ENCODE peak calls at places on chromosomes 6 and 20, in five cellular contexts. One of them, this sample, is unnamed.

GRCh38 chr6:12570461-12571030 is 146.0 kb upstream of the PHACTR1 start:
- DNase-seq in mucosa of descending colon: no peak
- DNase-seq in left lung: no peak
- DNase-seq in nephron progenitor cell: no peak
- DNase-seq in progenitor cell of endocrine pancreas: no peak
- DNase-seq in this sample: no peak

GRCh38 chr6:55293116-55293515 is 34.2 kb upstream of the GFRAL start:
- DNase-seq in mucosa of descending colon: no peak
- DNase-seq in nephron progenitor cell: no peak
- DNase-seq in progenitor cell of endocrine pancreas: no peak
- DNase-seq in left lung: no peak
- DNase-seq in this sample: no peak

GRCh38 chr6:145755682-145756081 is 20.4 kb upstream of the EPM2A start:
- DNase-seq in left lung: no peak
- DNase-seq in nephron progenitor cell: no peak
- DNase-seq in progenitor cell of endocrine pancreas: no peak
- DNase-seq in mucosa of descending colon: no peak
- DNase-seq in this sample: no peak

GRCh38 chr6:3759656-3760245 is 8.2 kb upstream of the PXDC1 start:
- DNase-seq in mucosa of descending colon: no peak
- DNase-seq in left lung: no peak
- DNase-seq in nephron progenitor cell: no peak
- DNase-seq in progenitor cell of endocrine pancreas: no peak
- DNase-seq in this sample: no peak

GRCh38 chr6:5036309-5036708 is 32.5 kb upstream of the RPP40 start:
- DNase-seq in nephron progenitor cell: peak
- DNase-seq in mucosa of descending colon: peak
- DNase-seq in progenitor cell of endocrine pancreas: peak
- DNase-seq in left lung: no peak
- DNase-seq in this sample: no peak

GRCh38 chr6:113623124-113623523 is 234.0 kb upstream of the MARCKS start:
- DNase-seq in mucosa of descending colon: no peak
- DNase-seq in left lung: no peak
- DNase-seq in progenitor cell of endocrine pancreas: no peak
- DNase-seq in nephron progenitor cell: no peak
- DNase-seq in this sample: no peak

GRCh38 chr20:17845701-17846475 is 122.7 kb downstream of the SNX5 start:
- DNase-seq in progenitor cell of endocrine pancreas: no peak
- DNase-seq in left lung: no peak
- DNase-seq in nephron progenitor cell: no peak
- DNase-seq in mucosa of descending colon: peak
- DNase-seq in this sample: no peak

GRCh38 chr6:134814076-134814709 is 135.7 kb downstream of the ALDH8A1 start:
- DNase-seq in left lung: no peak
- DNase-seq in nephron progenitor cell: no peak
- DNase-seq in mucosa of descending colon: no peak
- DNase-seq in progenitor cell of endocrine pancreas: no peak
- DNase-seq in this sample: no peak

GRCh38 chr6:136351518-136352106 is 62.0 kb upstream of the BCLAF1 start:
- DNase-seq in progenitor cell of endocrine pancreas: no peak
- DNase-seq in mucosa of descending colon: no peak
- DNase-seq in nephron progenitor cell: no peak
- DNase-seq in left lung: no peak
- DNase-seq in this sample: no peak

GRCh38 chr6:90406142-90406794 is 109.6 kb upstream of the BACH2 start:
- DNase-seq in progenitor cell of endocrine pancreas: no peak
- DNase-seq in nephron progenitor cell: no peak
- DNase-seq in mucosa of descending colon: no peak
- DNase-seq in left lung: no peak
- DNase-seq in this sample: no peak

GRCh38 chr6:157873735-157874344 is 50.8 kb downstream of the SNX9 start:
- DNase-seq in progenitor cell of endocrine pancreas: peak
- DNase-seq in nephron progenitor cell: peak
- DNase-seq in mucosa of descending colon: peak
- DNase-seq in left lung: peak
- DNase-seq in this sample: peak

GRCh38 chr20:50401587-50402343 is 108.4 kb upstream of the PTPN1 start:
- DNase-seq in left lung: no peak
- DNase-seq in mucosa of descending colon: no peak
- DNase-seq in nephron progenitor cell: no peak
- DNase-seq in progenitor cell of endocrine pancreas: no peak
- DNase-seq in this sample: no peak

GRCh38 chr6:5034328-5034727 is 30.5 kb upstream of the RPP40 start:
- DNase-seq in mucosa of descending colon: no peak
- DNase-seq in nephron progenitor cell: no peak
- DNase-seq in left lung: peak
- DNase-seq in progenitor cell of endocrine pancreas: no peak
- DNase-seq in this sample: no peak

GRCh38 chr6:17197607-17198006 is 83.6 kb upstream of the RBM24 start:
- DNase-seq in nephron progenitor cell: no peak
- DNase-seq in mucosa of descending colon: no peak
- DNase-seq in progenitor cell of endocrine pancreas: no peak
- DNase-seq in left lung: no peak
- DNase-seq in this sample: no peak

GRCh38 chr6:169490830-169491229 is 211.0 kb downstream of the WDR27 start:
- DNase-seq in mucosa of descending colon: no peak
- DNase-seq in progenitor cell of endocrine pancreas: no peak
- DNase-seq in nephron progenitor cell: no peak
- DNase-seq in left lung: no peak
- DNase-seq in this sample: no peak

GRCh38 chr6:53273356-53273755 is 75.4 kb downstream of the ELOVL5 start:
- DNase-seq in progenitor cell of endocrine pancreas: no peak
- DNase-seq in left lung: no peak
- DNase-seq in nephron progenitor cell: no peak
- DNase-seq in mucosa of descending colon: no peak
- DNase-seq in this sample: no peak

GRCh38 chr6:22383016-22383415 is 86.2 kb upstream of the PRL start:
- DNase-seq in progenitor cell of endocrine pancreas: no peak
- DNase-seq in nephron progenitor cell: no peak
- DNase-seq in mucosa of descending colon: no peak
- DNase-seq in left lung: no peak
- DNase-seq in this sample: no peak

GRCh38 chr6:75101896-75102680 is 103.8 kb downstream of the COL12A1 start:
- DNase-seq in progenitor cell of endocrine pancreas: no peak
- DNase-seq in mucosa of descending colon: no peak
- DNase-seq in nephron progenitor cell: no peak
- DNase-seq in left lung: no peak
- DNase-seq in this sample: no peak

GRCh38 chr20:13941031-13941430 is 49.4 kb downstream of the SEL1L2 start:
- DNase-seq in progenitor cell of endocrine pancreas: no peak
- DNase-seq in nephron progenitor cell: no peak
- DNase-seq in mucosa of descending colon: no peak
- DNase-seq in left lung: no peak
- DNase-seq in this sample: no peak

GRCh38 chr6:14596410-14596809 is 478.8 kb downstream of the CD83 start:
- DNase-seq in mucosa of descending colon: no peak
- DNase-seq in nephron progenitor cell: no peak
- DNase-seq in progenitor cell of endocrine pancreas: no peak
- DNase-seq in left lung: peak
- DNase-seq in this sample: no peak

GRCh38 chr6:139698526-139699182 is 324.2 kb upstream of the CITED2 start:
- DNase-seq in mucosa of descending colon: no peak
- DNase-seq in nephron progenitor cell: no peak
- DNase-seq in progenitor cell of endocrine pancreas: no peak
- DNase-seq in left lung: no peak
- DNase-seq in this sample: no peak

GRCh38 chr20:34316191-34316814 is 13.1 kb upstream of the AHCY start:
- DNase-seq in progenitor cell of endocrine pancreas: no peak
- DNase-seq in left lung: no peak
- DNase-seq in mucosa of descending colon: no peak
- DNase-seq in nephron progenitor cell: no peak
- DNase-seq in this sample: no peak

GRCh38 chr6:11384531-11385309 is 152.3 kb upstream of the NEDD9 start:
- DNase-seq in mucosa of descending colon: no peak
- DNase-seq in nephron progenitor cell: no peak
- DNase-seq in progenitor cell of endocrine pancreas: no peak
- DNase-seq in left lung: no peak
- DNase-seq in this sample: no peak

GRCh38 chr6:25925808-25926325 is 4.6 kb downstream of the SLC17A2 start:
- DNase-seq in mucosa of descending colon: no peak
- DNase-seq in nephron progenitor cell: no peak
- DNase-seq in left lung: no peak
- DNase-seq in progenitor cell of endocrine pancreas: no peak
- DNase-seq in this sample: no peak

GRCh38 chr6:11750682-11751081 is 27.9 kb downstream of the ADTRP start:
- DNase-seq in left lung: no peak
- DNase-seq in mucosa of descending colon: peak
- DNase-seq in nephron progenitor cell: no peak
- DNase-seq in progenitor cell of endocrine pancreas: no peak
- DNase-seq in this sample: no peak

GRCh38 chr6:46511320-46511719 is 20.1 kb upstream of the RCAN2 start:
- DNase-seq in left lung: no peak
- DNase-seq in nephron progenitor cell: no peak
- DNase-seq in progenitor cell of endocrine pancreas: no peak
- DNase-seq in mucosa of descending colon: no peak
- DNase-seq in this sample: no peak

GRCh38 chr20:54188132-54188835 is 14.5 kb upstream of the CYP24A1 start:
- DNase-seq in progenitor cell of endocrine pancreas: no peak
- DNase-seq in left lung: no peak
- DNase-seq in nephron progenitor cell: no peak
- DNase-seq in mucosa of descending colon: no peak
- DNase-seq in this sample: no peak

GRCh38 chr6:91268941-91269340 is 682.1 kb upstream of the MAP3K7 start:
- DNase-seq in nephron progenitor cell: no peak
- DNase-seq in left lung: no peak
- DNase-seq in mucosa of descending colon: no peak
- DNase-seq in progenitor cell of endocrine pancreas: no peak
- DNase-seq in this sample: no peak

GRCh38 chr20:3583765-3584164 is 79.4 kb downstream of the GFRA4 start:
- DNase-seq in progenitor cell of endocrine pancreas: no peak
- DNase-seq in nephron progenitor cell: no peak
- DNase-seq in left lung: no peak
- DNase-seq in mucosa of descending colon: no peak
- DNase-seq in this sample: no peak

DNA sequence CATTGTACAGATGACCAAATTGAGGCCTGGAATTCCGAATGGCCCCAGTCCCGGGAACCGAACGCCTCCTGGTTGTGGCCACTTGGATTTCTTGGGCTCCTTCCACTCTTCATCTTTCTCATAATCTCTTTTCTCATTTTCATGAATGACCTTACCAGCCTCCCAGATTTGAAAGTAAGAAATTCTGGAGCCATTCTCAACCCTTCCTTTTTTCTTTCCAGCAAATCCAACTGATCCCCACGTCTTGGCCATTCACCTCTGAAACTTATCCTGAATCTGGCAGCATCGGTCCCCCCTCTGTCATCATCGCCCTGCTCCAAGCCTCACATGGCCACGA is 5.9 kb upstream of the SLC12A5 start:
- DNase-seq in nephron progenitor cell: no peak
- DNase-seq in left lung: no peak
- DNase-seq in mucosa of descending colon: no peak
- DNase-seq in progenitor cell of endocrine pancreas: no peak
- DNase-seq in this sample: no peak
- TF ChIP-seq CTCF in nephron progenitor cell: no peak
- TF ChIP-seq CTCF in left lung: no peak
- TF ChIP-seq CTCF in mucosa of descending colon: no peak
- TF ChIP-seq CTCF in progenitor cell of endocrine pancreas: no peak
- TF ChIP-seq CTCF in this sample: no peak

GRCh38 chr20:62134735-62135231 is 8.4 kb downstream of the PSMA7 start:
- DNase-seq in mucosa of descending colon: no peak
- DNase-seq in left lung: no peak
- DNase-seq in progenitor cell of endocrine pancreas: no peak
- DNase-seq in nephron progenitor cell: no peak
- DNase-seq in this sample: no peak

GRCh38 chr20:62135573-62136266 is 7.5 kb downstream of the PSMA7 start:
- DNase-seq in nephron progenitor cell: no peak
- DNase-seq in mucosa of descending colon: no peak
- DNase-seq in left lung: no peak
- DNase-seq in progenitor cell of endocrine pancreas: no peak
- DNase-seq in this sample: no peak

GRCh38 chr20:62133051-62133845 is 9.9 kb downstream of the PSMA7 start:
- DNase-seq in nephron progenitor cell: no peak
- DNase-seq in progenitor cell of endocrine pancreas: no peak
- DNase-seq in left lung: no peak
- DNase-seq in mucosa of descending colon: no peak
- DNase-seq in this sample: no peak

GRCh38 chr20:62132421-62132820 is 10.1 kb downstream of the LSM14B start:
- DNase-seq in mucosa of descending colon: no peak
- DNase-seq in left lung: no peak
- DNase-seq in progenitor cell of endocrine pancreas: no peak
- DNase-seq in nephron progenitor cell: no peak
- DNase-seq in this sample: no peak

DNA sequence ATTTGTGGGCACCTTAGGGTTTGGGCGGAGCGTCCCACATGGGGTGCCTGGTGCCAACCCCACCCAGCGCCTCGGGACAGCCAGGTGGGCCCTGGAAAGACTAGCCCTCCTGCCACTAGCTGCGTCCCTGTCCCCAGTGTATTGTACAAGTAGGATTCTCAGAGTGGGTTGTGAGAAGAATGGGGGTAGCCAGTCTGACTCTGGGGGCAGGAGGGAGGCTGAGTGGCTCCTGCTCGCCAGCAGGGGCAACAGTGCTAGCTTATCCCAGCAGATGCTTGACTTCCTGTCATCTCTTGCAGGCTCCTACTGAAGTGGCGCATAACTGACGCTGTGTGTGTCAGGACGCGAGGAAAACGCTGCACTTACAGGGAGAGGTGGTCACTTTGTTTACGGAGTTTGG is 9.3 kb downstream of the PSMA7 start:
- DNase-seq in left lung: no peak
- DNase-seq in mucosa of descending colon: no peak
- DNase-seq in progenitor cell of endocrine pancreas: no peak
- DNase-seq in nephron progenitor cell: no peak
- DNase-seq in this sample: no peak
- TF ChIP-seq CTCF in left lung: no peak
- TF ChIP-seq CTCF in mucosa of descending colon: no peak
- TF ChIP-seq CTCF in progenitor cell of endocrine pancreas: no peak
- TF ChIP-seq CTCF in nephron progenitor cell: no peak
- TF ChIP-seq CTCF in this sample: no peak

GRCh38 chr6:120077489-120077888 is 727.9 kb upstream of the MAN1A1 start:
- DNase-seq in nephron progenitor cell: peak
- DNase-seq in progenitor cell of endocrine pancreas: no peak
- DNase-seq in mucosa of descending colon: peak
- DNase-seq in left lung: no peak
- DNase-seq in this sample: no peak
- TF ChIP-seq CTCF in nephron progenitor cell: peak
- TF ChIP-seq CTCF in progenitor cell of endocrine pancreas: peak
- TF ChIP-seq CTCF in mucosa of descending colon: no peak
- TF ChIP-seq CTCF in left lung: no peak
- TF ChIP-seq CTCF in this sample: no peak

DNA sequence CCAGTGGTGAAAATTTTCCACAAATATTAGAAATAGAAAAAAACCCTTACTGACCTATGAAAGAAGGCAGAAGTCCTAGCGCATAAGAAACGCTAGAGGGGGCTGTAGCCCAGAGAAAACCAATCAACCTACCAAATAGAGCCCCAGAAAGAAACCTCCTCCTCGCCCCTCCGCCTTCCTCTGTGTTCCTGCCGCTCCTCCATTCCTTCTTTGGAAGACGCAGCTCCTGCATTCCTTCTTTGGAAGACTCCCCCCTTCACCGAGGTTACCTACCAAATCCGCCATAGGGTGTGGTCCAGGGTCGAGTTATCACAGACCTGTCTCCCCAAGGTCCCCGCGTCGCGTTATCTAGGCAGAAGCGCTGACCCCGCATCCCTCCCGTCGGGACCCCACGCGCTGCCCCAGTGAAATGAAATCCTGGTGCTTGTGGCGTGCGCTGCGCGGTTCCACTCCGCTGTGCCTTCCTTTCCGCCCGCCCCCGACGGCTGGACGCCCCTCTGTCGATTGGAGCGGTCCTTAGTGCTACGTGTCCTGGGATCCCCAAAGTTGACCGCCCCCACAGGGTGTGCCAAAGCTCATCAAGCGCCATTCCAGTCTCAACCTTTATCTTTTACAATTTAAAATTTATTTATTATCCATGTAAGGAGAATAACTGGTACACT is 12.9 kb downstream of the RPP21 start:
- DNase-seq in progenitor cell of endocrine pancreas: peak
- DNase-seq in nephron progenitor cell: peak
- DNase-seq in left lung: no peak
- DNase-seq in mucosa of descending colon: no peak
- DNase-seq in this sample: no peak
- TF ChIP-seq CTCF in progenitor cell of endocrine pancreas: peak
- TF ChIP-seq CTCF in nephron progenitor cell: peak
- TF ChIP-seq CTCF in left lung: peak
- TF ChIP-seq CTCF in mucosa of descending colon: peak
- TF ChIP-seq CTCF in this sample: no peak